ENCODE peak calls at places on chromosome 9, in six cellular contexts. R, K, A, C, F and O are unnamed samples.

GRCh38 chr9:129387822-129388221 is 209.8 kb upstream of the IER5L start:
- DNase-seq in K (no peak), F (no peak), C (no peak), A (no peak), R (no peak), O (no peak)

GRCh38 chr9:131630206-131630831 is 85.0 kb downstream of the PRRT1B start:
- DNase-seq in K (no peak), R (no peak), A (peak), F (no peak), C (no peak), O (no peak)

GRCh38 chr9:76219555-76220151 is 174.6 kb downstream of the RFK start:
- DNase-seq in C (no peak), K (no peak), A (no peak), R (no peak), F (no peak), O (no peak)

GRCh38 chr9:113589407-113589806 is 125.9 kb downstream of the RGS3 start:
- DNase-seq in F (no peak), A (no peak), R (no peak), K (no peak), C (no peak), O (no peak)

GRCh38 chr9:103985082-103985481 is 109.0 kb upstream of the SMC2 start:
- DNase-seq in A (no peak), F (no peak), R (no peak), K (no peak), C (no peak), O (no peak)

GRCh38 chr9:16879416-16879815 is 8.9 kb upstream of the BNC2 start:
- DNase-seq in F (no peak), C (no peak), A (no peak), K (no peak), R (no peak), O (no peak)

GRCh38 chr9:107480386-107480789 is 9.2 kb downstream of the KLF4 start:
- DNase-seq in F (no peak), K (peak), A (peak), R (no peak), C (peak), O (peak)

GRCh38 chr9:88826651-88827245 is 164.5 kb upstream of the S1PR3 start:
- DNase-seq in F (no peak), C (no peak), R (no peak), K (no peak), A (peak), O (no peak)

GRCh38 chr9:70120834-70121510 is 77.3 kb downstream of the MAMDC2 start:
- DNase-seq in A (peak), R (no peak), F (peak), C (peak), K (peak), O (peak)